ENCODE peak calls at places on chromosomes 3 and 15, in five cellular contexts. One of them, this sample, is unnamed.

GRCh38 chr3:125150525-125151436 is 61.8 kb downstream of the SLC12A8 start:
- DNase-seq in WTC11: peak
- DNase-seq in cardiac fibroblast: no peak
- DNase-seq in brain microvascular endothelial cell: peak
- DNase-seq in left ventricle myocardium inferior: no peak
- DNase-seq in this sample: peak

GRCh38 chr15:35038655-35039534 is 46.2 kb downstream of the NANOGP8 start:
- DNase-seq in WTC11: no peak
- DNase-seq in cardiac fibroblast: peak
- DNase-seq in left ventricle myocardium inferior: no peak
- DNase-seq in brain microvascular endothelial cell: peak
- DNase-seq in this sample: no peak

GRCh38 chr15:51830279-51830806 is 890 bp downstream of the TMOD3 start:
- DNase-seq in brain microvascular endothelial cell: peak
- DNase-seq in left ventricle myocardium inferior: no peak
- DNase-seq in cardiac fibroblast: peak
- DNase-seq in WTC11: no peak
- DNase-seq in this sample: no peak

GRCh38 chr3:147356909-147357733 is 49.2 kb downstream of the ZIC4 start:
- DNase-seq in cardiac fibroblast: no peak
- DNase-seq in WTC11: peak
- DNase-seq in left ventricle myocardium inferior: no peak
- DNase-seq in brain microvascular endothelial cell: no peak
- DNase-seq in this sample: peak

GRCh38 chr3:143427626-143428025 is 308.1 kb downstream of the CHST2 start:
- DNase-seq in left ventricle myocardium inferior: no peak
- DNase-seq in cardiac fibroblast: no peak
- DNase-seq in WTC11: no peak
- DNase-seq in brain microvascular endothelial cell: no peak
- DNase-seq in this sample: no peak

GRCh38 chr3:126536126-126536525 is 12.2 kb downstream of the CHST13 start:
- DNase-seq in left ventricle myocardium inferior: peak
- DNase-seq in WTC11: peak
- DNase-seq in brain microvascular endothelial cell: no peak
- DNase-seq in cardiac fibroblast: no peak
- DNase-seq in this sample: no peak

GRCh38 chr15:80936288-80937078 is 53.1 kb downstream of the MESD start:
- DNase-seq in WTC11: no peak
- DNase-seq in brain microvascular endothelial cell: no peak
- DNase-seq in left ventricle myocardium inferior: no peak
- DNase-seq in cardiac fibroblast: no peak
- DNase-seq in this sample: no peak

GRCh38 chr3:193982258-193982659 is 153.7 kb upstream of the HES1 start:
- DNase-seq in left ventricle myocardium inferior: peak
- DNase-seq in brain microvascular endothelial cell: no peak
- DNase-seq in cardiac fibroblast: peak
- DNase-seq in WTC11: no peak
- DNase-seq in this sample: no peak

GRCh38 chr3:123068227-123069020 is 1.6 kb downstream of the PDIA5 start:
- DNase-seq in WTC11: peak
- DNase-seq in cardiac fibroblast: no peak
- DNase-seq in left ventricle myocardium inferior: no peak
- DNase-seq in brain microvascular endothelial cell: no peak
- DNase-seq in this sample: no peak

GRCh38 chr15:68310811-68311463 is 33.4 kb downstream of the FEM1B start:
- DNase-seq in WTC11: no peak
- DNase-seq in cardiac fibroblast: no peak
- DNase-seq in brain microvascular endothelial cell: no peak
- DNase-seq in left ventricle myocardium inferior: no peak
- DNase-seq in this sample: no peak

GRCh38 chr3:126156468-126156867 is 23.9 kb downstream of the ALDH1L1 start:
- DNase-seq in left ventricle myocardium inferior: no peak
- DNase-seq in cardiac fibroblast: no peak
- DNase-seq in brain microvascular endothelial cell: no peak
- DNase-seq in WTC11: no peak
- DNase-seq in this sample: no peak

GRCh38 chr3:134356411-134357040 is 17.7 kb downstream of the AMOTL2 start:
- DNase-seq in left ventricle myocardium inferior: no peak
- DNase-seq in WTC11: peak
- DNase-seq in cardiac fibroblast: no peak
- DNase-seq in brain microvascular endothelial cell: no peak
- DNase-seq in this sample: no peak

GRCh38 chr3:134359121-134360010 is 14.9 kb downstream of the AMOTL2 start:
- DNase-seq in brain microvascular endothelial cell: no peak
- DNase-seq in WTC11: peak
- DNase-seq in cardiac fibroblast: no peak
- DNase-seq in left ventricle myocardium inferior: peak
- DNase-seq in this sample: no peak

GRCh38 chr3:134357261-134357913 is 16.9 kb downstream of the AMOTL2 start:
- DNase-seq in left ventricle myocardium inferior: no peak
- DNase-seq in brain microvascular endothelial cell: no peak
- DNase-seq in cardiac fibroblast: no peak
- DNase-seq in WTC11: peak
- DNase-seq in this sample: no peak

GRCh38 chr3:134360046-134360445 is 14.2 kb downstream of the AMOTL2 start:
- DNase-seq in cardiac fibroblast: no peak
- DNase-seq in left ventricle myocardium inferior: no peak
- DNase-seq in brain microvascular endothelial cell: no peak
- DNase-seq in WTC11: peak
- DNase-seq in this sample: no peak

GRCh38 chr3:134357914-134358811 is 16.1 kb downstream of the AMOTL2 start:
- DNase-seq in cardiac fibroblast: peak
- DNase-seq in WTC11: peak
- DNase-seq in left ventricle myocardium inferior: no peak
- DNase-seq in brain microvascular endothelial cell: peak
- DNase-seq in this sample: no peak
- TF ChIP-seq CTCF in cardiac fibroblast: peak
- TF ChIP-seq CTCF in WTC11: no peak
- TF ChIP-seq CTCF in left ventricle myocardium inferior: peak
- TF ChIP-seq CTCF in brain microvascular endothelial cell: peak
- TF ChIP-seq CTCF in this sample: peak

DNA sequence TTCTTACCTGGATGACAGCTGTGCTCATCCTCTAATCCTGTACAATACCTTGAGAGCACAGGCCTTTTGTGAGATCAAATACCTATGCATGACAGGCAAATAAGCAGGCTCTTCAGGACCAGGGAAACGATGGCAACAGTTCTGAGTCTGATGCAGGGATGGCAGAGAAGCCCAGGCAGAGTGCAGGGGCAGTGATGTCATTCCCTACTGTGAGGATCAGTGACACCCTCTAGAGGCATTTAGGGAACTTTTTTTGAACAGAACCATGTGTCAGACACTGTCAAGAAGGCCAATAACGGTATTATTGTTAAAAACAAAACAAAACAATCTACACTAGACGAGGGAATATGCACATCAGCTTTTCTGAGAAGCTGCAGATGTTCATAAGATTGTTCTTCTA is 314.8 kb upstream of the CTDSPL start:
- DNase-seq in cardiac fibroblast: peak
- DNase-seq in left ventricle myocardium inferior: no peak
- DNase-seq in WTC11: no peak
- DNase-seq in brain microvascular endothelial cell: peak
- DNase-seq in this sample: no peak
- TF ChIP-seq CTCF in cardiac fibroblast: peak
- TF ChIP-seq CTCF in left ventricle myocardium inferior: peak
- TF ChIP-seq CTCF in WTC11: no peak
- TF ChIP-seq CTCF in brain microvascular endothelial cell: no peak
- TF ChIP-seq CTCF in this sample: peak

DNA sequence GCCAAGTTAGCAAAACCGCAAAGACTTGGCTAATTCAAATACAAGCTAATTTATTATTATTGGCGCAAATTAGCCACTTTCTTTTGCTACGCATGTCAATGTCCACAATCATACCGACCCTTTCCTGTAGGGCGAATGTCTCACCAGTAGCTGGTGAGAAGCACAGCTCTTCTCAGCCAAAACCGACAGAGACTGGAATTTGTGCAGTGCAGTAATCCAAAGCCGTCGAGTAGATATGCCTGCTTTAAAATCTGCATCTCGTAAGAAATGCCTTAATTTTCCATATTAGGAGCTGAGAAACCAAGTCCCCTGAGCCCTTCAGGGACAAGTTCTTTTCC is 614 bp upstream of the MINDY2 start:
- DNase-seq in left ventricle myocardium inferior: no peak
- DNase-seq in brain microvascular endothelial cell: peak
- DNase-seq in WTC11: no peak
- DNase-seq in cardiac fibroblast: peak
- DNase-seq in this sample: no peak
- TF ChIP-seq CTCF in left ventricle myocardium inferior: no peak
- TF ChIP-seq CTCF in brain microvascular endothelial cell: peak
- TF ChIP-seq CTCF in WTC11: no peak
- TF ChIP-seq CTCF in cardiac fibroblast: peak
- TF ChIP-seq CTCF in this sample: no peak

DNA sequence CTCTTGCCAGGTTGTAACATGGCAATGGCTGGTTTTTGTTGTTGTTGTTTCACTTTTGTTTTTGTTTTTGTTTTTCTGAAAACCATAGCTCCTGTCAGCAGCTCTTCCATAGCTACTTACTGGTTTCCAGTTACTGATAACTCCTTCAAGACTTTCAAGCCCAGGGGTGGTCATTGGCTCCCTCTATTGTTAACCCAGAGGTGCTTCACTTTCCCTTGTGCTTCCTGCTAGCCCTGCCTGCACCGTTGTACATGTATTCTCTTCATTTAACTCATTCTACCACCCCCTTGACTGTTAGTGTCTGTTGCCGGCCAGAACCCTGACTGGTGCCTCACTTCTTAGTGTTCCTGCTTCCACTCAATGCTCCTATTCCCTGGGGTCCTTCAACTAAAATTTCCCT is 4.2 kb upstream of the TRAT1 start:
- DNase-seq in WTC11: peak
- DNase-seq in cardiac fibroblast: no peak
- DNase-seq in brain microvascular endothelial cell: no peak
- DNase-seq in left ventricle myocardium inferior: no peak
- DNase-seq in this sample: no peak
- TF ChIP-seq CTCF in WTC11: peak
- TF ChIP-seq CTCF in cardiac fibroblast: no peak
- TF ChIP-seq CTCF in brain microvascular endothelial cell: peak
- TF ChIP-seq CTCF in left ventricle myocardium inferior: no peak
- TF ChIP-seq CTCF in this sample: no peak

GRCh38 chr15:86213888-86214287 is 134.2 kb downstream of the AGBL1 start:
- DNase-seq in cardiac fibroblast: no peak
- DNase-seq in WTC11: no peak
- DNase-seq in brain microvascular endothelial cell: no peak
- DNase-seq in left ventricle myocardium inferior: no peak
- DNase-seq in this sample: no peak

DNA sequence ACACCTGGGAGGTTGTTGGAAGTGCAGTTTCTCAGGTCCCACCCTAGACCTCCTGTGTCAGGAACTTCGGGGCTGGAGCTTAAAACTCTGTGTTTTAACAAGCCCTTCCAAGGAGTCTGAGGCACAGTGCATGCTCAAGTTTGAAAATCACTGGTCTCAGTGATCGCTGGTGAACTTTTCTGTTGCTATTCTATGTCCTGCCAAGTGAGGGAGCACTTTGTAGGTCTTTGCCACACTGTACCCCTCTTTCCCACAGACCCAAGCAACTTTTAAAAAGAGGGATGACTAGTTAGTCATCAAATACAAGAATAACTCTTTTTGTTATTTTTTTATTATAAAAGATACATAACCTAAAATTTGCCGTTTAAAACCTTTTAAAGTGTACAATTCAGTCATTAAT is 133.7 kb downstream of the AGBL1 start:
- DNase-seq in brain microvascular endothelial cell: no peak
- DNase-seq in cardiac fibroblast: no peak
- DNase-seq in left ventricle myocardium inferior: no peak
- DNase-seq in WTC11: no peak
- DNase-seq in this sample: no peak
- TF ChIP-seq CTCF in brain microvascular endothelial cell: no peak
- TF ChIP-seq CTCF in cardiac fibroblast: no peak
- TF ChIP-seq CTCF in left ventricle myocardium inferior: no peak
- TF ChIP-seq CTCF in WTC11: peak
- TF ChIP-seq CTCF in this sample: peak

DNA sequence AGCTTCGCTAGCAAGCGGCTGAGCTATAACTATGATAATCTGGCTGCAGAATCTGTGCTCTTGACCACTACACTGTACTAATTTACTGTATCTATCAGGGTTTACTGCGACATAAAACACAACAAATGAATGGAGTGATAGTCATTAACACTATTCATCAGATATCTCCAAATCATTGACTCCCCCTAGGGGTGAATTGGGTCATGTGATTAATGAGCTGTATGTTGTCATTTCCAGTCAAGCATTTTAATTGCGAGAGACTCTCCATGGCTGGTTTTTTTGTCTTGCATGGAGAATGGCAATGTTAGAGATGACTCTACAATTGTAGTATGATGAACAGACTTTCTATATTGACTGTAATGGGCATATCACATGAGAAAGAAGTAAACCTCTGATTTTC is 10.5 kb upstream of the TM4SF18 start:
- DNase-seq in left ventricle myocardium inferior: no peak
- DNase-seq in WTC11: no peak
- DNase-seq in cardiac fibroblast: no peak
- DNase-seq in brain microvascular endothelial cell: no peak
- DNase-seq in this sample: no peak
- TF ChIP-seq CTCF in left ventricle myocardium inferior: no peak
- TF ChIP-seq CTCF in WTC11: peak
- TF ChIP-seq CTCF in cardiac fibroblast: no peak
- TF ChIP-seq CTCF in brain microvascular endothelial cell: no peak
- TF ChIP-seq CTCF in this sample: no peak

DNA sequence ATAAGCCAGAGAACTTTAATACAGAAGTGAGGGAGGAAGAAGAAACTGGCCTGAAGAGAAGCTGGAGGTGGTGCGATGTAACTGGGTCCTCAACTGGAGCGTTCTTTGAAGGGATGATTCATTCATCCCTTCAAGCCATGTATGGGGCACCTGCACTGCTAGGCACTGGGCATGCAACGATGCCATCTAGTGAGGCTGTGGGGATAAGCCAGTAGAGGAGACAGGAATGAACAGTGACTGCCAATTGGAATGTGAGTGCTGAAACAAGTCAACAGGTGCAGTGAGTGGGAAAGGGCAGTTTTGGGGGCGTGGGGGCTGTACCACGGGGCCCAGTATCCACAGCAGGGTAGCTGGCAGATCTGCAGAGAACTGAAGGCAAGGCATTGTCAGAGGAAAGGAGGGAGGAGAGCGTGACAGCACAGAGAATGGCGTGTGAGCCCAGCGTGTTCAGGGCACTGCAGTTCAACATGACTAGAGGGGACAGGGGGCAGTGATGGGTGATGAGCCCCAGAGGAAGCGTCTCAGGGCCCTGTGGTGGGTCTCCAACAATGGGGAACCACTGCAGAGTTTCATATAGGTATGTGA is 3.8 kb upstream of the KIF23 start:
- DNase-seq in brain microvascular endothelial cell: no peak
- DNase-seq in cardiac fibroblast: no peak
- DNase-seq in left ventricle myocardium inferior: no peak
- DNase-seq in WTC11: peak
- DNase-seq in this sample: no peak
- TF ChIP-seq CTCF in brain microvascular endothelial cell: peak
- TF ChIP-seq CTCF in cardiac fibroblast: peak
- TF ChIP-seq CTCF in left ventricle myocardium inferior: peak
- TF ChIP-seq CTCF in WTC11: no peak
- TF ChIP-seq CTCF in this sample: no peak

GRCh38 chr3:51975857-51976549 is 1.1 kb downstream of the ABHD14A start:
- DNase-seq in brain microvascular endothelial cell: peak
- DNase-seq in cardiac fibroblast: peak
- DNase-seq in left ventricle myocardium inferior: peak
- DNase-seq in WTC11: peak
- DNase-seq in this sample: peak
- TF ChIP-seq CTCF in brain microvascular endothelial cell: peak
- TF ChIP-seq CTCF in cardiac fibroblast: no peak
- TF ChIP-seq CTCF in left ventricle myocardium inferior: no peak
- TF ChIP-seq CTCF in WTC11: no peak
- TF ChIP-seq CTCF in this sample: peak

GRCh38 chr3:70085613-70086012 is 86.1 kb downstream of the SAMMSON start:
- DNase-seq in WTC11: no peak
- DNase-seq in brain microvascular endothelial cell: no peak
- DNase-seq in left ventricle myocardium inferior: no peak
- DNase-seq in cardiac fibroblast: no peak
- DNase-seq in this sample: no peak
- TF ChIP-seq CTCF in WTC11: no peak
- TF ChIP-seq CTCF in brain microvascular endothelial cell: no peak
- TF ChIP-seq CTCF in left ventricle myocardium inferior: no peak
- TF ChIP-seq CTCF in cardiac fibroblast: no peak
- TF ChIP-seq CTCF in this sample: no peak